ENCODE peak calls at places on chromosome 9, in ten cellular contexts. H is mesendoderm; B is choroid plexus epithelial cell; M is putamen; L is myocyte; Z is stimulated activated CD8-positive, alpha-beta memory T cell treated with anti-CD3 and anti-CD28 coated beads, Interleukin-2, amount 100 ng/mL, for 48 hours; X is H54; I is cardiac muscle cell; V is stomach; F is NCI-H69. Y is an unnamed sample.

GRCh38 chr9:109182550-109182939 is 15.5 kb upstream of the FRRS1L start:
- DNase-seq in H (no peak), B (no peak), M (no peak), L (no peak), Z (no peak), X (no peak), I (no peak), V (no peak), F (peak), Y (no peak)

GRCh38 chr9:133285252-133285775 is 10.3 kb upstream of the ABO start:
- DNase-seq in H (no peak), B (no peak), M (no peak), L (no peak), Z (no peak), X (no peak), I (no peak), V (no peak), F (no peak), Y (no peak)

GRCh38 chr9:128144239-128145181 is 4.7 kb upstream of the LCN2 start:
- DNase-seq in H (no peak), B (no peak), M (no peak), L (no peak), Z (no peak), X (no peak), I (no peak), V (no peak), F (no peak), Y (no peak)

GRCh38 chr9:80649001-80649420 is 1040.3 kb downstream of the TLE1 start:
- DNase-seq in H (peak), B (peak), M (no peak), L (peak), Z (no peak), X (peak), I (peak), V (no peak), F (no peak), Y (peak)

GRCh38 chr9:134366223-134367031 is 40.2 kb downstream of the RXRA start:
- DNase-seq in H (no peak), B (peak), M (peak), L (peak), Z (no peak), X (peak), I (peak), V (peak), F (peak), Y (peak)

GRCh38 chr9:8417341-8417740 is 617.8 kb upstream of the DMAC1 start:
- DNase-seq in H (no peak), B (no peak), M (no peak), L (no peak), Z (no peak), X (no peak), I (no peak), V (no peak), F (no peak), Y (no peak)

GRCh38 chr9:77807295-77807694 is 159.2 kb upstream of the GNA14 start:
- DNase-seq in H (no peak), B (peak), M (no peak), L (peak), Z (no peak), X (peak), I (peak), V (no peak), F (no peak), Y (peak)

GRCh38 chr9:128919409-128919808 is 1.4 kb upstream of the PHYHD1 start:
- DNase-seq in H (no peak), B (no peak), M (no peak), L (no peak), Z (no peak), X (no peak), I (no peak), V (no peak), F (no peak), Y (no peak)

GRCh38 chr9:131660466-131661405 is 79.1 kb downstream of the RAPGEF1 start:
- DNase-seq in H (no peak), B (no peak), M (peak), L (no peak), Z (no peak), X (no peak), I (no peak), V (no peak), F (no peak), Y (no peak)

GRCh38 chr9:123081824-123082223 is 48.4 kb downstream of the GPR21 start:
- DNase-seq in H (peak), B (peak), M (no peak), L (peak), Z (no peak), X (no peak), I (peak), V (no peak), F (peak), Y (peak)

GRCh38 chr9:27247756-27248155 is 49.2 kb downstream of the EQTN start:
- DNase-seq in H (peak), B (peak), M (peak), L (peak), Z (no peak), X (peak), I (peak), V (peak), F (peak), Y (peak)

GRCh38 chr9:8653855-8654254 is 854.3 kb upstream of the DMAC1 start:
- DNase-seq in H (no peak), B (no peak), M (no peak), L (no peak), Z (no peak), X (no peak), I (peak), V (no peak), F (no peak), Y (no peak)

GRCh38 chr9:111661802-111662491 is 542 bp downstream of the GNG10 start:
- DNase-seq in H (peak), B (peak), M (peak), L (peak), Z (peak), X (peak), I (peak), V (peak), F (peak), Y (peak)

GRCh38 chr9:23571414-23572104 is 254.5 kb downstream of the ELAVL2 start:
- DNase-seq in H (no peak), B (no peak), M (no peak), L (no peak), Z (no peak), X (no peak), I (no peak), V (no peak), F (no peak), Y (no peak)

GRCh38 chr9:78438765-78439164 is 141.8 kb downstream of the PSAT1 start:
- DNase-seq in H (no peak), B (no peak), M (no peak), L (no peak), Z (no peak), X (no peak), I (no peak), V (no peak), F (no peak), Y (no peak)

GRCh38 chr9:109401169-109401989 is 80.5 kb upstream of the EPB41L4B start:
- DNase-seq in H (peak), B (peak), M (no peak), L (peak), Z (peak), X (peak), I (peak), V (peak), F (peak), Y (peak)

GRCh38 chr9:37999501-38000189 is 69.4 kb downstream of the SHB start:
- DNase-seq in H (no peak), B (peak), M (no peak), L (no peak), Z (no peak), X (peak), I (no peak), V (no peak), F (no peak), Y (peak)

GRCh38 chr9:6907772-6908381 is 150.1 kb downstream of the KDM4C start:
- DNase-seq in H (peak), B (peak), M (no peak), L (peak), Z (no peak), X (no peak), I (peak), V (no peak), F (peak), Y (peak)

GRCh38 chr9:97501177-97501971 is at the start of gene TMOD1:
- DNase-seq in H (peak), B (no peak), M (peak), L (peak), Z (peak), X (peak), I (peak), V (peak), F (peak), Y (peak)

GRCh38 chr9:137407590-137408300 is 15.2 kb downstream of the EXD3 start:
- DNase-seq in H (no peak), B (peak), M (no peak), L (no peak), Z (no peak), X (no peak), I (peak), V (no peak), F (no peak), Y (no peak)

GRCh38 chr9:23322392-23322791 is 503.6 kb downstream of the ELAVL2 start:
- DNase-seq in H (peak), B (no peak), M (no peak), L (no peak), Z (no peak), X (no peak), I (no peak), V (no peak), F (peak), Y (peak)

GRCh38 chr9:76227165-76227564 is 167.1 kb downstream of the RFK start:
- DNase-seq in H (no peak), B (no peak), M (no peak), L (no peak), Z (no peak), X (no peak), I (no peak), V (no peak), F (no peak), Y (no peak)

GRCh38 chr9:106784076-106784475 is 78.9 kb upstream of the ZNF462 start:
- DNase-seq in H (peak), B (peak), M (no peak), L (peak), Z (no peak), X (no peak), I (peak), V (no peak), F (no peak), Y (no peak)

GRCh38 chr9:114110180-114110579 is 11.1 kb upstream of the KIF12 start:
- DNase-seq in H (no peak), B (peak), M (no peak), L (no peak), Z (no peak), X (peak), I (peak), V (no peak), F (no peak), Y (no peak)

GRCh38 chr9:99822596-99823391 is 1.1 kb downstream of the NR4A3 start:
- DNase-seq in H (peak), B (peak), M (peak), L (peak), Z (no peak), X (peak), I (peak), V (peak), F (peak), Y (peak)